ENCODE peak calls at places on chromosomes 5 and 9, in ten cellular contexts. V is Peyer's patch, P is epithelial cell of esophagus, C is T-helper 9 cell, B is ACHN, J is HT-29, F is sciatic nerve, Q is OCI-LY7, R is H9, I is AG04449. D is an unnamed sample.

GRCh38 chr9:21616082-21616778 is 134.1 kb upstream of the IFNE start:
- DNase-seq in Q (no peak), F (no peak), I (peak), V (peak), C (no peak), R (no peak), J (peak), P (peak), B (no peak), D (no peak)

GRCh38 chr5:71873202-71873601 is 154.1 kb downstream of the CARTPT start:
- DNase-seq in C (no peak), V (no peak), Q (no peak), P (peak), F (no peak), I (no peak), R (no peak), B (no peak), J (no peak), D (no peak)

GRCh38 chr5:41148448-41148847 is 64.9 kb downstream of the C6 start:
- DNase-seq in Q (no peak), F (no peak), V (no peak), C (no peak), R (no peak), P (no peak), I (no peak), J (no peak), B (no peak), D (no peak)

GRCh38 chr5:103424008-103424407 is 138.6 kb downstream of the NUDT12 start:
- DNase-seq in F (no peak), J (no peak), Q (no peak), R (no peak), I (no peak), B (no peak), P (no peak), C (no peak), V (no peak), D (no peak)

GRCh38 chr9:96116275-96117051 is 185.5 kb downstream of the HSD17B3 start:
- DNase-seq in Q (no peak), R (no peak), B (no peak), V (peak), C (no peak), P (peak), F (no peak), J (no peak), I (no peak), D (no peak)

GRCh38 chr5:10319202-10319851 is 11.6 kb upstream of the CMBL start:
- DNase-seq in Q (no peak), F (peak), V (no peak), P (no peak), I (no peak), R (no peak), B (no peak), C (no peak), J (no peak), D (no peak)

GRCh38 chr9:16535555-16535954 is 334.9 kb downstream of the BNC2 start:
- DNase-seq in B (no peak), P (peak), Q (no peak), I (no peak), F (no peak), R (no peak), V (no peak), J (no peak), C (no peak), D (no peak)

GRCh38 chr5:73890569-73890968 is 264.6 kb downstream of the ARHGEF28 start:
- DNase-seq in R (no peak), C (no peak), B (no peak), I (no peak), P (no peak), V (no peak), Q (no peak), F (no peak), J (no peak), D (no peak)

GRCh38 chr9:95100071-95100627 is 217.4 kb downstream of the FANCC start:
- DNase-seq in J (no peak), B (no peak), C (no peak), V (no peak), Q (no peak), I (no peak), R (no peak), P (peak), F (no peak), D (no peak)

GRCh38 chr5:109878887-109879286 is 189.2 kb downstream of the MAN2A1 start:
- DNase-seq in V (no peak), J (no peak), Q (no peak), B (no peak), I (no peak), C (no peak), R (no peak), P (no peak), F (no peak), D (no peak)

GRCh38 chr9:98607787-98608186 is 100.9 kb downstream of the GABBR2 start:
- DNase-seq in Q (no peak), C (no peak), V (no peak), B (no peak), R (no peak), F (no peak), I (peak), J (no peak), P (peak), D (no peak)

GRCh38 chr9:101999441-101999840 is 261.0 kb upstream of the GRIN3A start:
- DNase-seq in Q (no peak), J (no peak), B (no peak), R (no peak), C (no peak), V (no peak), F (no peak), I (no peak), P (no peak), D (no peak)

D was measured in activated T-cell treated with anti-CD3 and anti-CD28 coated beads, Interleukin-2, amount 50 U/mL, for 48 hours.